ENCODE peak calls at places on chromosomes 4 and X, in seven cellular contexts. W, L, K, P, D, G and E are unnamed samples.

GRCh38 chr4:155787113-155787710 is 28.4 kb downstream of the GUCY1B1 start:
- DNase-seq in G (no peak), K (no peak), D (no peak), W (no peak), P (peak), L (no peak), E (peak)

GRCh38 chr4:154683956-154684681 is 59.7 kb upstream of the LRAT start:
- DNase-seq in K (no peak), P (no peak), D (no peak), L (no peak), G (no peak), W (no peak), E (no peak)

GRCh38 chrX:38287669-38288068 is 39.6 kb downstream of the RPGR start:
- DNase-seq in L (no peak), K (no peak), P (no peak), G (no peak), W (no peak), D (no peak), E (no peak)

GRCh38 chr4:88752754-88753153 is 55.1 kb upstream of the NAP1L5 start:
- DNase-seq in L (no peak), D (no peak), P (no peak), K (no peak), W (peak), G (no peak), E (no peak)

GRCh38 chr4:18844726-18845125 is 823.2 kb upstream of the LCORL start:
- DNase-seq in G (no peak), W (no peak), L (no peak), K (no peak), D (no peak), P (no peak), E (no peak)

GRCh38 chr4:102640669-102641068 is 120.1 kb downstream of the MANBA start:
- DNase-seq in L (no peak), D (no peak), G (no peak), W (no peak), K (no peak), P (no peak), E (no peak)

GRCh38 chr4:182837831-182838230 is 79.4 kb downstream of the DCTD start:
- DNase-seq in G (no peak), L (no peak), W (no peak), P (no peak), K (no peak), D (no peak), E (no peak)

GRCh38 chrX:100070334-100070849 is 339.7 kb downstream of the PCDH19 start:
- DNase-seq in L (no peak), P (no peak), W (no peak), K (no peak), G (no peak), D (no peak), E (no peak)

GRCh38 chr4:69546121-69546520 is 50.4 kb upstream of the UGT2B4 start:
- DNase-seq in G (no peak), D (no peak), W (no peak), P (no peak), K (no peak), L (no peak), E (peak)

GRCh38 chr4:54227261-54228063 is 1.6 kb upstream of the PDGFRA start:
- DNase-seq in D (no peak), W (peak), K (no peak), P (no peak), L (no peak), G (peak), E (no peak)

GRCh38 chr4:73606465-73606974 is 13.7 kb downstream of the RASSF6 start:
- DNase-seq in D (no peak), K (no peak), W (no peak), L (no peak), G (no peak), P (no peak), E (no peak)

GRCh38 chrX:130118396-130118795 is 8.1 kb upstream of the ELF4 start:
- DNase-seq in D (no peak), W (no peak), L (no peak), G (peak), K (no peak), P (no peak), E (no peak)

GRCh38 chrX:108022491-108023089 is 22.3 kb upstream of the VSIG1 start:
- DNase-seq in P (no peak), W (no peak), L (no peak), D (no peak), K (no peak), G (no peak), E (no peak)

GRCh38 chrX:134396174-134396573 is 63.8 kb upstream of the HPRT1 start:
- DNase-seq in K (no peak), W (no peak), L (no peak), G (no peak), D (no peak), P (peak), E (peak)

GRCh38 chr4:153963216-153963615 is 174.3 kb upstream of the SFRP2 start:
- DNase-seq in G (no peak), P (no peak), L (no peak), W (no peak), K (no peak), D (no peak), E (no peak)

GRCh38 chr4:10123227-10124101 is 6.9 kb upstream of the WDR1 start:
- DNase-seq in W (no peak), G (no peak), K (no peak), P (no peak), L (no peak), D (peak), E (peak)

DNA sequence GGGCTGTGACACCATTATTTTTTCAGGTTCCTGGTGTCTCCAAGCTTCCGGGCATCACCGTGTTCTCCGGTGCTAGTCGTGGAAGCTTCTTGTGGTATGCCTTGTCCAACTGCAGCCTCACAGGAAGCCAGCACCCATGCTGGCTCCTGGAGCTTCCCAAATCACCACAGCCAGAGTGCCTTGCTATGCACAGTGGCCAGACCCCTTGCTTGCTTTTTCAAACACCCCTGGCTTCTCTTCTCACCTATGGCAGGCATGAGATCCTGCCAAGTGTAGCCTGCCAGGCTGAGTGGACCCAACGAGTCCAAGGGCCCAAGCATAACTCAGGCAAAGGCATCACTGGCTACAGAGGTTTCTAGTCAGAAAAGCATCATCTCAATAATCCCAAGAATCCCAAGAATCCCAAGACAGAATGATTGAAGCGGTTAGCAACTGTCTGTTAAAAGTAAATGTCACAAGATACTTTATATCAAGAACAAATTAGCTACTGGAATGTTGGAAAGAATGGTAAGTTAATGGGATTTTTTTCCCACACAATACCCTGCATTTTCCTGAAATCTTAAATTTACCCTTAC is 1522.9 kb downstream of the PCDH18 start:
- DNase-seq in W (no peak), P (no peak), G (no peak), L (no peak), D (no peak), K (no peak), E (no peak)
- TF ChIP-seq POLR2A in W (no peak), P (no peak), G (no peak), L (no peak), D (no peak), K (no peak), E (no peak)

DNA sequence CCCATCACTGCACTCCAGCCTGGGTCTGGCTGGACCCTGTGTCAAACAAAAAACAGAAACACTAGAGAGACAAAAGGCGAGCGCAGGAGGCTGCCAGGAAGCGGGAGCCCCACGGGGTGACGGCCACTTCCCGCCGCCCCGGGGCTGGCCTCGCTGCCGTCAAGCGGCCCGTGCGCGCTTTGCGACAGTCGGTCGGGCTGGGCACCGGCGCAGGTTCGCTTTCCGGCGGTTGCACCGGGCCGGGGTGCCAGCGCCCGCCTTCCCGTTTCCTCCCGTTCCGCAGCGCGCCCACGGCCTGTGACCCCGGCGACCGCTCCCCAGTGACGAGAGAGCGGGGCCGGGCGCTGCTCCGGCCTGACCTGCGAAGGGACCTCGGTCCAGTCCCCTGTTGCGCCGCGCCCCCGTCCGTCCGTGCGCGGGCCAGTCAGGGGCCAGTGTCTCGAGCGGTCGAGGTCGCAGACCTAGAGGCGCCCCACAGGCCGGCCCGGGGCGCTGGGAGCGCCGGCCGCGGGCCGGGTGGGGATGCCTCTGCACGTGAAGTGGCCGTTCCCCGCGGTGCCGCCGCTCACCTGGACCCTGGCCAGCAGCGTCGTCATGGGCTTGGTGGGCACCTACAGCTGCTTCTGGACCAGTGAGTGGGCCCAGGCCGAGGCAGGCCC is at the start of gene TAFAZZIN:
- DNase-seq in W (peak), P (peak), D (peak), L (peak), K (peak), G (peak), E (peak)
- TF ChIP-seq POLR2A in W (peak), P (peak), D (peak), L (no peak), K (no peak), G (peak), E (peak)

GRCh38 chr4:148071009-148071408 is 339.1 kb downstream of the ARHGAP10 start:
- DNase-seq in W (no peak), L (no peak), P (no peak), D (no peak), K (no peak), G (no peak), E (no peak)
- TF ChIP-seq POLR2A in W (no peak), L (no peak), P (no peak), D (no peak), K (no peak), G (no peak), E (no peak)

DNA sequence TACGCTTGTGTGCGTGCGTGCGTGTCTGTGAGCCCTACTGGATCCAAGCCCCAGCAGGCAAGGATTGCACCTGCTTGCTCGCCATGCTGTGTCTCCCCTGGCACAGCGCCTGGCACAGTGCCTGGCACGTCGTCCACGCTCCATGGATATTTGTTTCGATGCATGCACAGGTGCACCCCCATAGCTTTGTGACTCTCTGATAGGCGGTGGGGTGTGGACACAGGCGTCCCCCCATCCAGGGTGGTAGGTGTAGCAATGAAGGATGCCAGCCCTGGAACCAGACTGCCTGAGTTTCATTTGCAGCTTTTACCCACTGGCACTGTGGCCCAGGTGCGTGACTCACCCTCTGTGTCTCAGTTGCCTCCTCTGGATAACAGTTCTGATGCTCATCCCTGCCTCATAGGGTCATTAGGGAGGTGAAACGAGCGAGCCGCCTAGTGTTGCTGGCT is 20.2 kb downstream of the PIGG start:
- DNase-seq in K (no peak), W (no peak), P (no peak), L (no peak), G (no peak), D (no peak), E (no peak)
- TF ChIP-seq POLR2A in K (no peak), W (no peak), P (no peak), L (no peak), G (no peak), D (no peak), E (no peak)

DNA sequence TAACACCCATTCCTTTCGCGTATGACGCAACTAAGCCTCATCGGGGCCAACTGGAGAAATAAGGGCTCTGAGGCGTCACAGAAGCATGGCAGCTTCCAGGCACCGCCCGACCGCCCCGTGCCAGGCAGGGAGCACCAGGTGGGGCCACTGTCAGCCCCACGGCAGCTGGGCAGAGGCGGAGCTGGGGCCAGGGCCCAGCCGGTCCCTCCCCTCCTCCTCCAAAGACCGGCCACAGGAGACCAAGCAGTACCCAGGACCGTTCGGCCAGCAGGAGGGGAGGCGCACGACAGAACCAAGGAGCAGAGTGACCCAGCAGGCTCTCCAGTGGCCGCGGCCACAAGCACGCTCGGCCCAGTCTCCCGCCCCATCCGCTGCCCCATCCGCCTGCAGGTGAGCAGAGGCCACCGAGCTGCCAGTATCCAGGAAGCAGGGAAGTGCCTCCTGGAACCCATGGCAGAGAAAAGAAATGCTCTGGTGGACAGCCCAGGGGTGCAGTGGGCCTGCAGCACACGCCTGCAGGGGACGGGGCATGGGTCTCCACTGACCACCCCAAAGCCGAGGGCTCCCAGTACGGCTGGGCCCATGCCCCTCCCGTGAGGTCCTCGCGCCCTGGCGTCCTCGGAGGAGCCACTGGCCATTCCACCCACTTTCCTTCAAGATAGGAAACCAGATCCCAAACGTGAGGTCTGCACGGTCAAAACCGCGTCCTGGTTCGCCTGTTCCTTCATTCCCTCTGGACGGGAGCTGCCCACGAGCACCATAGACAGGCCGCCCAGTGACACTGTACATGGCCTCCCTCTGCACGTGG is 9.6 kb downstream of the CTBP1 start:
- DNase-seq in G (peak), K (no peak), D (peak), P (no peak), W (peak), L (peak), E (no peak)
- TF ChIP-seq POLR2A in G (no peak), K (no peak), D (no peak), P (no peak), W (no peak), L (no peak), E (no peak)

GRCh38 chr4:52712172-52712990 is 38.8 kb downstream of the ERVMER34-1 start:
- DNase-seq in K (peak), W (peak), G (peak), P (peak), L (peak), D (peak), E (peak)
- TF ChIP-seq POLR2A in K (no peak), W (peak), G (peak), P (peak), L (peak), D (peak), E (peak)

DNA sequence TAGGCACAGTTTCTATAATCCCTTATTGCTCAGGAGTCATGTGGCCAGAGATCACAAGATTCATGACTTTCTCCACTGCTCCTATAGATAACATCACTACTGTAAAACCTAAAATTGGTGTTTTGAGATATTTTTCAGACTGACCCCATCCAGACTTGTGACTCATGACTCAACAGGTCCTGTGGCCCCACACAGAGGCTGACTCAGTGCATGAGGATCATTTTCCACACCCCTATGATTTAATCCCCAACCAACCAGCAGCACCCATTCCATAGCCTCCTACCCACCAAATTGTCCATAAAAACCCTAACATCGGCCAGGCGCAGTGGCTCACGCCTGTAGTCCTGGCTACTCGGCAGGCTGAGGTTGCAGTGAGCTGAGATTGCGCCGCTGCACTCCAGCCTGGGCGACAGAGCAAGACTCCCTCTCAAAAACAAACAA is 13.2 kb upstream of the XIAP start:
- DNase-seq in P (no peak), G (no peak), L (no peak), D (no peak), W (no peak), K (no peak), E (peak)
- TF ChIP-seq POLR2A in P (no peak), G (no peak), L (no peak), D (no peak), W (no peak), K (no peak), E (no peak)

GRCh38 chrX:120560842-120561633 is at the start of gene CUL4B:
- DNase-seq in D (peak), L (peak), W (peak), P (peak), K (peak), G (peak), E (peak)
- TF ChIP-seq POLR2A in D (peak), L (no peak), W (peak), P (peak), K (no peak), G (peak), E (no peak)

GRCh38 chrX:53430231-53430630 is 3.9 kb downstream of the HSD17B10 start:
- DNase-seq in K (no peak), G (no peak), W (no peak), P (no peak), L (no peak), D (no peak), E (no peak)

GRCh38 chrX:53429755-53430154 is 4.4 kb downstream of the HSD17B10 start:
- DNase-seq in L (no peak), K (no peak), G (no peak), P (no peak), W (no peak), D (no peak), E (no peak)

GRCh38 chrX:53437211-53437610 is 3.0 kb upstream of the HSD17B10 start:
- DNase-seq in K (no peak), G (no peak), L (no peak), D (no peak), W (no peak), P (no peak), E (no peak)

GRCh38 chrX:53435997-53436396 is 1.8 kb upstream of the HSD17B10 start:
- DNase-seq in K (no peak), L (no peak), W (peak), D (peak), P (peak), G (peak), E (peak)

DNA sequence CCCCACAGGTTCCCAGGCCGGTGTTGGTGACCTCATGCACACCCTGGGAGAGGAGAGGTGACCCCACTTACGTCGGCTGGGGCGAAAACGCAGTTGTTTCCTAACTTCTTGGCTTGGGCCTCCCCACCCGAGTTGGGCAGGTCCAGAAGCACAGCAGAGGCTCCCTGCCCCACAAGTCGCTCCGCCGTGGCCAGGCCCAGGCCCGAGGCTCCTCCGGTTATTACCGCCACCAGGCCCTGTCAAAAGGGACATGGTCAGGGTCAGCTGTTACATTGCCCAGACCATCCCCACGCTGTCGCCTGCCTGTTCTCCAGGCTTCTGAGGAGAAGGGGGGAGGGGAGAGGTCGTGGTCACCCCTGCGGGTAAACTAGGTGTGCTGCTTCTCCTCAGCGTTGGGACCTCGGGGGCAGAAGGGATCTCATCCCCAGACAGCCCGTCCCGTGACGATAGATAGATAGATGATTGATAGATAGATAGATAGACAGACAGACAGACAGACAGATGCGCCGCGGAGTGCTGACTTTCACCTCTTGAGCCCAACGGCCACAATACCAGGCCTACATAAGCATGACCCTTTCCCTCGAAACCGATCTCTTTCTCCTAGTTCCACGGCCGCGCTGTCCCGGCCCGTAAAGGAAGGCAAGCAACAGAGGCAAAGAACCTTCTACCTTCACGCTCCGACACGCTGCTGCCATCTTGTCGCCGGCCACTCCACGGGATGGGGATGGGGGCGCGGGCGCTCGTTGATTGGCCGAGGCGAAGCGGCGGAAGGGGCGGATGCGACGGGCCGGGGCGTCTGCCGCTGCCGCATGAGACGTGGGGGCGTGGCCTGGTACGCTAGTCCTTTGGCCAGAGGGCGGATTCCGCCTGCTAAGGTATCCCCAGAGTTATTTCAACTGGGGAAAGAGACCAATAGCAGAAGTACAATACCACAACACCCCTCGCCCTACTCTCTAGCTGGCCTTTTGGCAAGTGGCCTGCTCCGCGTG is at the start of gene HSD17B10:
- DNase-seq in W (peak), D (peak), K (peak), P (peak), G (peak), L (peak), E (peak)
- TF ChIP-seq POLR2A in W (peak), D (peak), K (no peak), P (peak), G (peak), L (no peak), E (peak)